ENCODE peak calls at places on chromosomes 12 and 14, in eight cellular contexts. P is CD4-positive, CD25-positive, alpha-beta regulatory T cell; Y is adrenal gland; E is GM23338; V is heart left ventricle; X is tibial nerve; Q is CD8-positive, alpha-beta memory T cell; F is cardiac muscle cell. W is an unnamed sample.

GRCh38 chr12:62656576-62657362 is 190.1 kb downstream of the MON2 start:
- DNase-seq in P (no peak), E (peak; percentile 68), Y (no peak), F (no peak), Q (no peak), V (no peak), X (no peak), W (no peak)

GRCh38 chr12:34299802-34300193 is 277.5 kb downstream of the ALG10 start:
- DNase-seq in F (no peak), E (no peak), X (no peak), V (no peak), Y (no peak), Q (no peak), P (no peak), W (no peak)

GRCh38 chr12:96571101-96571862 is 81.9 kb downstream of the CFAP54 start:
- DNase-seq in Q (no peak), V (no peak), P (no peak), X (no peak), E (no peak), Y (no peak), F (no peak), W (no peak)

GRCh38 chr12:1499351-1499750 is 95.0 kb downstream of the FBXL14 start:
- DNase-seq in Y (no peak), V (no peak), X (no peak), E (no peak), P (no peak), F (no peak), Q (no peak), W (no peak)

GRCh38 chr12:113088971-113089756 is 32.6 kb downstream of the DTX1 start:
- DNase-seq in Y (no peak), Q (peak; percentile 19), X (no peak), V (no peak), F (no peak), E (no peak), P (no peak), W (no peak)

GRCh38 chr12:87231818-87232217 is 797.4 kb downstream of the C12orf50 start:
- DNase-seq in E (no peak), Y (no peak), V (no peak), X (no peak), P (no peak), Q (no peak), F (no peak), W (no peak)

GRCh38 chr12:45409966-45410365 is 194.1 kb downstream of the ANO6 start:
- DNase-seq in V (peak; percentile 25), E (no peak), Y (no peak), F (peak; percentile 48), P (no peak), Q (no peak), X (no peak), W (peak; percentile 64)

GRCh38 chr14:75770635-75771034 is 109.6 kb downstream of the TTLL5 start:
- DNase-seq in X (no peak), Y (no peak), E (no peak), Q (no peak), V (no peak), P (no peak), F (no peak), W (no peak)

GRCh38 chr14:26023967-26024366 is 573.9 kb downstream of the NOVA1 start:
- DNase-seq in E (no peak), P (no peak), X (no peak), F (no peak), Y (no peak), V (no peak), Q (no peak), W (no peak)

GRCh38 chr12:104555650-104556049 is 98.9 kb downstream of the CHST11 start:
- DNase-seq in Q (no peak), P (no peak), E (no peak), X (no peak), Y (no peak), F (no peak), V (no peak), W (peak; percentile 14)

GRCh38 chr12:79260923-79261322 is 396.3 kb downstream of the SYT1 start:
- DNase-seq in V (no peak), P (no peak), Q (no peak), X (no peak), Y (no peak), E (no peak), F (no peak), W (no peak)

GRCh38 chr14:22982013-22982476 is 306 bp downstream of the AJUBA start:
- DNase-seq in Q (no peak), X (no peak), V (no peak), F (no peak), P (no peak), E (peak; percentile 65), Y (no peak), W (peak; percentile 40)
- H3K4me3 ChIP-seq in Q (peak overlapping the region; percentile 93), X (peak overlapping the region; percentile 74), V (peak overlapping the region; percentile 77), F (peak overlapping the region; percentile 74), P (no peak overlapping the region), E (peak overlapping the region; percentile 70), Y (peak overlapping the region; percentile 50), W (peak overlapping the region; percentile 91)

GRCh38 chr12:51028811-51029146 is 2.6 kb upstream of the SLC11A2 start:
- DNase-seq in X (no peak), Q (no peak), F (peak; percentile 18), Y (no peak), E (no peak), V (no peak), P (no peak), W (no peak)

GRCh38 chr12:51028126-51028810 is 2.1 kb upstream of the SLC11A2 start:
- DNase-seq in P (no peak), V (no peak), Y (peak; percentile 28), X (no peak), F (peak; percentile 67), Q (no peak), E (peak; percentile 89), W (peak; percentile 80)

GRCh38 chr12:51033048-51033447 is 6.9 kb upstream of the SLC11A2 start:
- DNase-seq in F (no peak), Q (no peak), E (no peak), X (no peak), Y (no peak), P (no peak), V (no peak), W (no peak)

GRCh38 chr12:51036165-51036765 is 10.1 kb upstream of the SLC11A2 start:
- DNase-seq in V (no peak), E (no peak), P (no peak), F (no peak), Q (no peak), Y (no peak), X (no peak), W (no peak)

DNA sequence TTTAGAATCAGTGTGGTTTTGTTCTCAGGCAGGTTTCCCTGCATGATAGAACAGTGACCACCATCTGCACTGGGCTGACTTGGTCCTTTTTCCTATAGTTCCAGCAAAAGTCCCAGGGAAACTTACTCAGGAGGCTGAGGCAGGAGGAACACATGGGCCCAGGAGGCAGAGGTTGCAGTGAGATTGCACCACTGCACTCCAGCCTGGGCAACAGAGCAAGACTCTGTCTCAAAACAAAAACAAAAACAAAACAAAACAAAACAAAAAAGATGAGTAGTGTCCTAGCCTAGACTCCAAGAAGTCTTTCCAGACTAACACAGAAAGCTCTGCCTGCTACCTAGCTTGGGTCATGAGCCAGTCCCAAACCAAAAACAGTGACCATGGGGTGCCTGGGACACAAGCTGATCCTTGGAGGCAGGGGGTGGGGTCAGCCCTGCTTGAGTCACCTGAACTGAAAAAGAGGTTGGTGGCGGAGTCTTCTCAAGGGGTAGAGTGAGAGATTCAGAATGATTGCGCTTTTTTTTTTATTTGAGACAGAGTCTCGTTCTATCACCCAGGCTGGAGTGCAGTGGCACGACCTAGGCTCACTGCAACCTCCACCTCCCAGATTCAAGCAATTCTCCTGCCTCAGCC is 7.4 kb upstream of the SLC11A2 start:
- DNase-seq in Q (no peak), E (no peak), Y (no peak), V (no peak), F (no peak), X (no peak), P (no peak), W (no peak)
- H3K36me3 ChIP-seq in Q (no peaks in the 10 kb centered on the region), E (no peaks in the 10 kb centered on the region), Y (no peaks in the 10 kb centered on the region), V (no peaks in the 10 kb centered on the region), F (no peaks in the 10 kb centered on the region), X (no peaks in the 10 kb centered on the region), P (no peaks in the 10 kb centered on the region), W (no peaks in the 10 kb centered on the region)

GRCh38 chr12:64965920-64966319 is 141.5 kb downstream of the TBC1D30 start:
- DNase-seq in X (no peak), F (no peak), Y (no peak), E (no peak), Q (no peak), P (no peak), V (no peak), W (no peak)
- H3K4me1 ChIP-seq in X (peaks cover 7% of the 10 kb centered on the region), F (no peaks in the 10 kb centered on the region), Y (no peaks in the 10 kb centered on the region), E (peaks cover 6% of the 10 kb centered on the region), Q (no peaks in the 10 kb centered on the region), P (no peaks in the 10 kb centered on the region), V (no peaks in the 10 kb centered on the region), W (no peaks in the 10 kb centered on the region)

GRCh38 chr12:16324300-16324699 is 23.1 kb upstream of the MGST1 start:
- DNase-seq in X (no peak), Q (no peak), Y (no peak), V (no peak), P (no peak), F (no peak), E (no peak), W (no peak)

GRCh38 chr12:16323638-16324037 is 23.8 kb upstream of the MGST1 start:
- DNase-seq in V (no peak), F (no peak), E (no peak), P (no peak), Y (no peak), X (no peak), Q (no peak), W (no peak)

GRCh38 chr12:16324772-16325171 is 22.7 kb upstream of the MGST1 start:
- DNase-seq in V (no peak), E (no peak), X (no peak), P (no peak), Q (no peak), F (no peak), Y (no peak), W (no peak)

GRCh38 chr12:16325426-16325825 is 22.0 kb upstream of the MGST1 start:
- DNase-seq in Y (no peak), X (no peak), P (no peak), V (no peak), E (no peak), Q (no peak), F (no peak), W (peak; percentile 40)

GRCh38 chr12:16323010-16323409 is 24.4 kb upstream of the MGST1 start:
- DNase-seq in Q (no peak), P (no peak), Y (no peak), E (no peak), V (no peak), X (no peak), F (no peak), W (no peak)
- H3K4me3 ChIP-seq in Q (no peak overlapping the region), P (no peak overlapping the region), Y (no peak overlapping the region), E (no peak overlapping the region), V (no peak overlapping the region), X (no peak overlapping the region), F (no peak overlapping the region), W (no peak overlapping the region)

DNA sequence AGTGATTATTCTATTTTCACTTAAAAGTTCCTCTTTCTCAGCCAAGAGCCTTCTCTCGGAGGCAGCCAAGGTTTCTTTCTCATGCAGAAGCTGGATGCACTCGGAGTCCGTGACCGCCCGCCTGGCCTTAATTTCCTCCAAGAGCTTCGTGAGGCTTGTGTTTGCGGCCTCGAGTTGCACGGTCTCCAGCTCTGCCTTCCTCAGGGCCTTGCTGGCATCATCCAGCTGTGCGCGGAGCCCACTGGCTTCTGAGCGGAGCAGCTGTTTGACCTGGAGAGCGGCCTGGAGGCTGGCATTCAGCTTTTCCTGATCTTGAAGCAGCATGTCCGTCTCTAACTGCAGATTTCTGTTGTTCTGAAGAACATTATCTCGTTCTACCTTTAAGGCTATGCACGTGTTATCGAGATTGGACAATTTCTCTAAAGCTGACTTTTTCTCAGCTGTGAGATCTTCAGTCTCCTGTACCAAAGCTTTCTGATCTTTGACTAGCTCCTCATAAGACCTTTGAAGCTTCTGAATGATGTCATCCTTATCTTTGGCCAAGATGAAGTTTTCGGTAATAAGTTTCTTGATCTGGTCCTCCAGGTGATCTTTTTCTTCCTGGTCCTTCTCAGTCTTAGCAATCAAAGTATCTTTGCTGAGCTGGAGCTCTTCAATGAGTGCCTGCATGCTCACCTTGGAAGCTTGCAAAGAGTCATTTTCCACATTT is 57.2 kb upstream of the VPS33A start:
- DNase-seq in Y (no peak), E (no peak), V (no peak), Q (no peak), F (no peak), P (no peak), X (no peak), W (no peak)
- H3K36me3 ChIP-seq in Y (peaks cover 46% of the 10 kb centered on the region), E (no peaks in the 10 kb centered on the region), V (no peaks in the 10 kb centered on the region), Q (peaks cover 10% of the 10 kb centered on the region), F (peaks cover 22% of the 10 kb centered on the region), P (peaks cover 70% of the 10 kb centered on the region), X (peaks cover 78% of the 10 kb centered on the region), W (peaks cover 22% of the 10 kb centered on the region)

W was measured in SJCRH30.